ENCODE peak calls at places on chromosome 7, in eight cellular contexts. Z is hepatocyte, Y is PC-3, A is upper lobe of right lung, E is endodermal cell, K is body of pancreas, O is Caco-2, U is psoas muscle. C is an unnamed sample. For H3K9me3, the result is how much of the 10 kb centered on the place peaks cover.

GRCh38 chr7:79141252-79141651 is 312.2 kb downstream of the MAGI2 start:
- DNase-seq in Z (no peak), Y (no peak), A (no peak), E (no peak), K (no peak), O (no peak), U (no peak), C (no peak)

GRCh38 chr7:31783221-31783620 is 96.2 kb downstream of the PPP1R17 start:
- DNase-seq in Z (no peak), Y (no peak), A (no peak), E (no peak), K (no peak), O (no peak), U (no peak), C (no peak)

GRCh38 chr7:84194484-84195260 is at the start of gene SEMA3A:
- DNase-seq in Z (peak), Y (peak), A (no peak), E (peak), K (peak), O (peak), U (no peak), C (peak)

GRCh38 chr7:55497521-55497920 is 74.8 kb downstream of the VOPP1 start:
- DNase-seq in Z (no peak), Y (no peak), A (no peak), E (no peak), K (no peak), O (no peak), U (no peak), C (no peak)

GRCh38 chr7:69564454-69565417 is 33.5 kb upstream of the AUTS2 start:
- DNase-seq in Z (peak), Y (no peak), A (no peak), E (no peak), K (peak), O (no peak), U (no peak), C (peak)

GRCh38 chr7:135349746-135350145 is 116.1 kb downstream of the STRA8 start:
- DNase-seq in Z (no peak), Y (no peak), A (no peak), E (no peak), K (no peak), O (no peak), U (no peak), C (no peak)

GRCh38 chr7:52685351-52685750 is 350.1 kb upstream of the POM121L12 start:
- DNase-seq in Z (no peak), Y (no peak), A (no peak), E (no peak), K (no peak), O (no peak), U (no peak), C (no peak)

GRCh38 chr7:109552017-109552416 is 982.3 kb downstream of the DNAJB9 start:
- DNase-seq in Z (no peak), Y (peak), A (no peak), E (peak), K (no peak), O (no peak), U (no peak), C (no peak)

GRCh38 chr7:98669417-98670015 is 52.4 kb downstream of the NPTX2 start:
- DNase-seq in Z (no peak), Y (no peak), A (no peak), E (no peak), K (no peak), O (no peak), U (no peak), C (no peak)

GRCh38 chr7:99762680-99763327 is 21.2 kb downstream of the CYP3A4 start:
- DNase-seq in Z (peak), Y (peak), A (no peak), E (no peak), K (peak), O (no peak), U (peak), C (no peak)

GRCh38 chr7:103702454-103702853 is 256.4 kb upstream of the SLC26A5 start:
- DNase-seq in Z (no peak), Y (no peak), A (no peak), E (no peak), K (no peak), O (no peak), U (no peak), C (no peak)

GRCh38 chr7:37365405-37365804 is 83.3 kb downstream of the ELMO1 start:
- DNase-seq in Z (no peak), Y (no peak), A (no peak), E (no peak), K (no peak), O (no peak), U (no peak), C (no peak)

GRCh38 chr7:34104120-34104519 is 198.8 kb downstream of the BMPER start:
- DNase-seq in Z (no peak), Y (no peak), A (no peak), E (no peak), K (no peak), O (no peak), U (no peak), C (no peak)

GRCh38 chr7:10793995-10794780 is 179.5 kb upstream of the PHF14 start:
- DNase-seq in Z (no peak), Y (no peak), A (no peak), E (no peak), K (no peak), O (no peak), U (no peak), C (no peak)

GRCh38 chr7:156566812-156567549 is 73.6 kb upstream of the RNF32 start:
- DNase-seq in Z (no peak), Y (no peak), A (no peak), E (no peak), K (peak), O (no peak), U (no peak), C (no peak)

GRCh38 chr7:27181795-27182275 is 3.2 kb downstream of the HOXA11 start:
- DNase-seq in Z (no peak), Y (no peak), A (peak), E (peak), K (no peak), O (no peak), U (no peak), C (peak)

GRCh38 chr7:17492437-17492836 is 194.0 kb downstream of the AHR start:
- DNase-seq in Z (no peak), Y (no peak), A (no peak), E (no peak), K (no peak), O (no peak), U (no peak), C (no peak)

GRCh38 chr7:27515933-27516332 is 146.8 kb downstream of the HIBADH start:
- DNase-seq in Z (no peak), Y (peak), A (no peak), E (peak), K (no peak), O (no peak), U (no peak), C (no peak)

GRCh38 chr7:150388709-150389531 is 9.8 kb downstream of the ZNF775 start:
- DNase-seq in Z (peak), Y (no peak), A (peak), E (peak), K (peak), O (no peak), U (peak), C (no peak)

GRCh38 chr7:111115966-111116365 is 25.0 kb downstream of the LRRN3 start:
- DNase-seq in Z (no peak), Y (no peak), A (no peak), E (no peak), K (no peak), O (no peak), U (no peak), C (no peak)

GRCh38 chr7:8638076-8638475 is 204.7 kb downstream of the NXPH1 start:
- DNase-seq in Z (no peak), Y (peak), A (no peak), E (peak), K (peak), O (no peak), U (no peak), C (peak)

GRCh38 chr7:40194743-40195142 is 59.9 kb downstream of the SUGCT start:
- DNase-seq in Z (no peak), Y (no peak), A (no peak), E (no peak), K (no peak), O (no peak), U (no peak), C (no peak)

GRCh38 chr7:138024334-138024691 is 22.4 kb upstream of the CREB3L2 start:
- DNase-seq in Z (no peak), Y (no peak), A (no peak), E (no peak), K (no peak), O (no peak), U (no peak), C (no peak)

GRCh38 chr7:38550881-38551280 is 80.3 kb downstream of the AMPH start:
- DNase-seq in Z (no peak), Y (no peak), A (no peak), E (no peak), K (no peak), O (no peak), U (no peak), C (no peak)

GRCh38 chr7:54091322-54091721 is 450.9 kb upstream of the VSTM2A start:
- DNase-seq in Z (no peak), Y (no peak), A (peak), E (no peak), K (no peak), O (no peak), U (no peak), C (no peak)

GRCh38 chr7:134660961-134661376 is 14.3 kb downstream of the BPGM start:
- DNase-seq in Z (no peak), Y (no peak), A (no peak), E (no peak), K (no peak), O (no peak), U (no peak), C (no peak)

GRCh38 chr7:50792342-50793114 is 9.8 kb upstream of the GRB10 start:
- DNase-seq in Z (peak), Y (peak), A (peak), E (peak), K (peak), O (peak), U (peak), C (peak)

GRCh38 chr7:80287400-80288174 is 153.0 kb downstream of the GNAI1 start:
- DNase-seq in Z (no peak), Y (no peak), A (no peak), E (no peak), K (no peak), O (no peak), U (no peak), C (no peak)

GRCh38 chr7:151428393-151429231 is 11.3 kb downstream of the CRYGN start:
- DNase-seq in Z (peak), Y (no peak), A (no peak), E (peak), K (peak), O (peak), U (no peak), C (no peak)

GRCh38 chr7:32178731-32179366 is 108.6 kb upstream of the PDE1C start:
- DNase-seq in Z (no peak), Y (no peak), A (no peak), E (no peak), K (no peak), O (no peak), U (no peak), C (no peak)

GRCh38 chr7:74473116-74473515 is 19.4 kb downstream of the GTF2IRD1 start:
- DNase-seq in Z (no peak), Y (no peak), A (no peak), E (peak), K (no peak), O (no peak), U (no peak), C (no peak)

GRCh38 chr7:90948085-90948484 is 316.1 kb upstream of the FZD1 start:
- DNase-seq in Z (no peak), Y (no peak), A (no peak), E (no peak), K (no peak), O (no peak), U (no peak), C (no peak)

GRCh38 chr7:155426543-155427410 is 31.2 kb upstream of the EN2 start:
- DNase-seq in Z (no peak), Y (no peak), A (no peak), E (no peak), K (no peak), O (no peak), U (no peak), C (no peak)

DNA sequence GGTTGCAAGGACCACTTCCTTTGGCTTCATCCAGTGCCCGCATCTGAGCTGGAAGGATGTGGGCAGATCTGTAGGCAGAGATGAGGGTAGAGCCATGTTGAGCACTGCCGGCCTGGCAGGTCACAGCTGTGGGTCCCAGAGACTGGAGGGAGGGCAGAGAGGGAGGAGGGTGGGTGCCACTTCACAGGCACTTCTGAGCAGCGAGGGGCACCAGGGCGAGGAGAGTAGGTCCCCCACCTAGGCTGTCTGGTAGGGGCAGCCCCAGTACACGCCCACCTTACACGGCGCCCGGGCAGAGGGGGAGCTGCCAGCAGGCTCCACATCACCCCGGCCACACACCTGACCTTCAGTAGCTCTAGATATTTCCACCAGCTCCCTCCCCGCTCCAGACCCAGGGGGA is 473.0 kb upstream of the FOXK1 start:
- DNase-seq in Z (no peak), Y (no peak), A (peak), E (no peak), K (no peak), O (no peak), U (no peak), C (no peak)
- H3K9me3 ChIP-seq in Z (under half), Y (under half), A (under half), E (under half), K (under half), O (under half), U (under half), C (under half)

GRCh38 chr7:159064121-159064815 is 80.4 kb downstream of the VIPR2 start:
- DNase-seq in Z (no peak), Y (no peak), A (peak), E (no peak), K (no peak), O (no peak), U (no peak), C (no peak)
- H3K9me3 ChIP-seq in Z (under half), Y (under half), A (under half), E (under half), K (under half), O (under half), U (under half), C (under half)

GRCh38 chr7:57211428-57212100 is 79.3 kb upstream of the ZNF479 start:
- DNase-seq in Z (no peak), Y (no peak), A (peak), E (no peak), K (no peak), O (no peak), U (no peak), C (no peak)

GRCh38 chr7:57210871-57211270 is 78.6 kb upstream of the ZNF479 start:
- DNase-seq in Z (no peak), Y (no peak), A (no peak), E (no peak), K (no peak), O (no peak), U (no peak), C (no peak)

GRCh38 chr7:57207836-57208235 is 75.6 kb upstream of the ZNF479 start:
- DNase-seq in Z (no peak), Y (no peak), A (peak), E (no peak), K (no peak), O (no peak), U (no peak), C (no peak)

GRCh38 chr7:57215423-57215822 is 83.2 kb upstream of the ZNF479 start:
- DNase-seq in Z (no peak), Y (no peak), A (peak), E (no peak), K (no peak), O (no peak), U (no peak), C (no peak)

DNA sequence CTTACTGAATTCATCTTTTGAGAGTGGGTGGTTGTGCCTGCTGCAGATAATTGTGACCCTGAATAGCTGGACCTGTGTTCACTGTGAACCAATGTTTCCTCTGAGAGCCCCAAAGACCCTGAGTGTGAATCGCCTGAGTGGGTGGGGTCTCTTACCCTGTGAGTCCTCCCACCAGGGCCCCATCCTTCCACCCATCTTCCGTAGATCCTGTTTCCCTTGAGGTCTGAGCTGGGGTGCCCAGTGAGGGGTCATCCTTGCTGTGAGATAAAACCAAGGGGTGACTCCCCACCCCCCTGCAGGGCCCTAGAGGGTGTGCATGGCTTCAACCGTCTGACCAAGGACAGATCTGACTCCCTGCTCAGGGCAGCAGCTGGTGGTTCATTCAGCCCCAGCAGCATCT is 78.0 kb upstream of the ZNF479 start:
- DNase-seq in Z (no peak), Y (no peak), A (peak), E (no peak), K (no peak), O (no peak), U (no peak), C (no peak)
- H3K9me3 ChIP-seq in Z (under half), Y (under half), A (under half), E (half or more), K (under half), O (under half), U (under half), C (under half)

DNA sequence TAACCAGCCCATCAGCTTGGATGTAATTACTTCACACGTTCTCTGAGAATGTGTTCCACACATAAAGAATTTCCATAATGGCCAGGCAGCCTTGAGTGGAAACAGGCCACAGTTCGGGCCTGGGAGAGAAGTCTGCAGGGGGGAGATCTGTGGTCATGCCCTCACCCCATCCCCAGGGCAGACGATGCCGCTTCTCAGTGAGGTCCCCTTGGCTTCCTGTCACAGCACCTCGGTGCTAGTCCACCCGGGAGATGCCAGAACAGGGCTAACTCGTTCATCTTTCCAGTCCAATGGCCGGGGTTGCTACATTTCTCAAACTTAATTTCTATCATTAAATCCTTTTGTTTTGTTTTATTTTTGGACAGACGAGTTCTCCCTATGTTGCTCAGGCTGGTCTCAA is 624.1 kb downstream of the PTPRN2 start:
- DNase-seq in Z (no peak), Y (no peak), A (no peak), E (peak), K (no peak), O (no peak), U (no peak), C (no peak)
- H3K9me3 ChIP-seq in Z (under half), Y (under half), A (under half), E (half or more), K (under half), O (under half), U (under half), C (under half)

GRCh38 chr7:25707733-25708132 is 444.3 kb upstream of the NFE2L3 start:
- DNase-seq in Z (no peak), Y (no peak), A (no peak), E (no peak), K (no peak), O (no peak), U (no peak), C (no peak)
- H3K9me3 ChIP-seq in Z (under half), Y (under half), A (under half), E (under half), K (under half), O (under half), U (under half), C (under half)

GRCh38 chr7:4000934-4001333 is 681.2 kb upstream of the FOXK1 start:
- DNase-seq in Z (no peak), Y (no peak), A (peak), E (no peak), K (no peak), O (no peak), U (no peak), C (no peak)
- H3K9me3 ChIP-seq in Z (under half), Y (under half), A (under half), E (under half), K (under half), O (under half), U (under half), C (under half)

GRCh38 chr7:47047384-47047783 is 534.5 kb downstream of the TNS3 start:
- DNase-seq in Z (no peak), Y (no peak), A (no peak), E (no peak), K (no peak), O (no peak), U (no peak), C (no peak)

GRCh38 chr7:47045592-47045991 is 536.3 kb downstream of the TNS3 start:
- DNase-seq in Z (no peak), Y (no peak), A (no peak), E (no peak), K (no peak), O (no peak), U (no peak), C (no peak)

GRCh38 chr7:47044620-47045019 is 537.3 kb downstream of the TNS3 start:
- DNase-seq in Z (no peak), Y (no peak), A (no peak), E (no peak), K (no peak), O (no peak), U (no peak), C (no peak)

GRCh38 chr7:47046949-47047348 is 535.0 kb downstream of the TNS3 start:
- DNase-seq in Z (no peak), Y (no peak), A (no peak), E (peak), K (no peak), O (no peak), U (no peak), C (no peak)

GRCh38 chr7:47045169-47045568 is 536.7 kb downstream of the TNS3 start:
- DNase-seq in Z (no peak), Y (no peak), A (no peak), E (no peak), K (peak), O (no peak), U (peak), C (no peak)
- H3K9me3 ChIP-seq in Z (under half), Y (under half), A (under half), E (under half), K (under half), O (under half), U (under half), C (under half)